ENCODE peak calls at places on chromosomes 11 and 22, in nine cellular contexts. U, R, M, P, I, K, F, X and E are unnamed samples.

GRCh38 chr11:76075699-76076098 is 130.6 kb downstream of the WNT11 start:
- DNase-seq in U (no peak), R (no peak), M (no peak), P (no peak), I (no peak), K (no peak), F (no peak), X (no peak), E (no peak)

GRCh38 chr22:45925811-45926351 is 51.1 kb downstream of the WNT7B start:
- DNase-seq in U (no peak), R (no peak), M (no peak), P (no peak), I (no peak), K (no peak), F (peak; percentile 63), X (no peak), E (no peak)

GRCh38 chr11:18321991-18322711 is at the start of the genes GTF2H1 and HPS5:
- DNase-seq in U (peak; percentile 97), R (peak; percentile 98), M (peak; percentile 96), P (peak; percentile 99), I (peak; percentile 98), K (peak; percentile 96), F (peak; percentile 95), X (peak; percentile 93), E (peak; percentile 93)

GRCh38 chr11:75593337-75593915 is 31.4 kb downstream of the SERPINH1 start:
- DNase-seq in U (no peak), R (no peak), M (no peak), P (no peak), I (no peak), K (no peak), F (no peak), X (no peak), E (no peak)

GRCh38 chr22:28822930-28823481 is 22.6 kb upstream of the XBP1 start:
- DNase-seq in U (no peak), R (no peak), M (no peak), P (no peak), I (no peak), K (no peak), F (no peak), X (no peak), E (no peak)

GRCh38 chr11:82701847-82702520 is 31.7 kb downstream of the FAM181B start:
- DNase-seq in U (peak; percentile 33), R (peak; percentile 67), M (peak; percentile 29), P (no peak), I (no peak), K (no peak), F (no peak), X (no peak), E (no peak)

GRCh38 chr11:85826096-85826855 is 15.3 kb upstream of the SYTL2 start:
- DNase-seq in U (no peak), R (peak; percentile 54), M (peak; percentile 31), P (no peak), I (no peak), K (no peak), F (no peak), X (no peak), E (no peak)

GRCh38 chr11:121672630-121673487 is 220.1 kb upstream of the SORL1-AS1 start:
- DNase-seq in U (no peak), R (peak; percentile 24), M (no peak), P (no peak), I (no peak), K (no peak), F (no peak), X (peak; percentile 30), E (no peak)

GRCh38 chr22:17767236-17768065 is 6.8 kb downstream of the BID start:
- DNase-seq in U (no peak), R (no peak), M (peak; percentile 67), P (no peak), I (peak; percentile 57), K (no peak), F (no peak), X (no peak), E (no peak)

GRCh38 chr11:115941481-115941993 is 437.3 kb upstream of the CADM1 start:
- DNase-seq in U (no peak), R (peak; percentile 27), M (no peak), P (no peak), I (no peak), K (peak; percentile 89), F (no peak), X (peak; percentile 23), E (no peak)

DNA sequence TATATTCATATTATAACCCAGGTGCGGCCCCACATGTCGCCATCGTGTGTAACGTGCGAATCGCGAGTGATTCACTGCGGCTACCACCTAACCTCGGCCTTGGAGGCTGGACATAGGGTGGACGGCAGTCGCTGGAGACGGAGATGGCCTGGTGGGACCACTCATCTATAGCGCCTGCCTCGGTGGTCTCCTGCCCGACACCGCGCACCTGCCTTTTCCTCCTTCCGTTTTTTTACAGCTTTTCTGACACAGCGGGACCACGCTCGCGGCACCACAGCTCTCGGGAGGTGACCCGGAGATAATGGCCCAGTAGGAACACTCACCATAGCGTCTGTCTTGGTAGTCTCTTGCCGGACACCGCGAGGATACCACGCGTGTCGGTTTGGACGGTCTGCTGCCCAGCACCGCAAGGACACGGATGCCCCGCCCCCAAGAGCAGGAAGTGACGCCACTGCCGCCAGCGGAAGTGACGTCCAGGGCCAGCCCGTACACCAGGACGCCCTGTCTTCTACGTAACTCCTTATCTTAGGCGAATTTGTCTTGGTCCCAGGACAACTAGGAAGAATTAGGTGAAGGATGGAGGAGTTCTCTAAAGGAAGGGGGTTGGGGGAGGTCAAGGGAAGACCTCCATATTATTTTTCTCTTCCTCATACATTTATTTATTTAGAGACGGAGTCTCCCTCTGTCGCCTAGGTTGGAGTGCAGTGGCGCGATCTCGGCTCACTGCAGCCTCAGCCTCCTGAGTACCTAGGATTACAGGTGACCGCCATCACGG is 6.4 kb downstream of the SNU13 start:
- DNase-seq in U (no peak), R (peak; percentile 93), M (peak; percentile 86), P (peak; percentile 97), I (peak; percentile 89), K (peak; percentile 52), F (peak; percentile 85), X (peak; percentile 85), E (peak; percentile 87)
- TF ChIP-seq CTCF in U (no peak), R (no peak), M (no peak), P (no peak), I (no peak), K (no peak), F (no peak), X (no peak), E (no peak)

GRCh38 chr11:117096140-117096972 is 1.9 kb downstream of the SIK3 start:
- DNase-seq in U (no peak), R (peak; percentile 59), M (peak; percentile 75), P (peak; percentile 84), I (peak; percentile 71), K (no peak), F (no peak), X (no peak), E (peak; percentile 37)
- TF ChIP-seq CTCF in U (no peak), R (no peak), M (peak; percentile 23), P (no peak), I (no peak), K (no peak), F (no peak), X (no peak), E (no peak)

GRCh38 chr11:112837162-112837826 is 123.9 kb upstream of the NCAM1 start:
- DNase-seq in U (no peak), R (peak; percentile 43), M (no peak), P (no peak), I (no peak), K (no peak), F (no peak), X (no peak), E (no peak)
- TF ChIP-seq CTCF in U (no peak), R (no peak), M (no peak), P (no peak), I (peak; percentile 21), K (no peak), F (peak; percentile 24), X (no peak), E (no peak)

GRCh38 chr11:59106363-59107336 is at the start of gene FAM111B:
- DNase-seq in U (peak; percentile 85), R (peak; percentile 91), M (peak; percentile 83), P (peak; percentile 96), I (peak; percentile 88), K (peak; percentile 60), F (peak; percentile 90), X (peak; percentile 58), E (peak; percentile 43)

GRCh38 chr11:59097113-59097708 is 9.8 kb upstream of the FAM111B start:
- DNase-seq in U (peak; percentile 7), R (peak; percentile 62), M (no peak), P (no peak), I (peak; percentile 29), K (peak; percentile 46), F (peak; percentile 16), X (no peak), E (no peak)

GRCh38 chr11:59102259-59102765 is 4.7 kb upstream of the FAM111B start:
- DNase-seq in U (no peak), R (peak; percentile 75), M (peak; percentile 74), P (peak; percentile 88), I (peak; percentile 88), K (no peak), F (peak; percentile 11), X (no peak), E (peak; percentile 82)
- TF ChIP-seq CTCF in U (peak; percentile 9), R (peak; percentile 17), M (peak; percentile 72), P (no peak), I (peak; percentile 64), K (peak; percentile 41), F (no peak), X (peak; percentile 33), E (no peak)

DNA sequence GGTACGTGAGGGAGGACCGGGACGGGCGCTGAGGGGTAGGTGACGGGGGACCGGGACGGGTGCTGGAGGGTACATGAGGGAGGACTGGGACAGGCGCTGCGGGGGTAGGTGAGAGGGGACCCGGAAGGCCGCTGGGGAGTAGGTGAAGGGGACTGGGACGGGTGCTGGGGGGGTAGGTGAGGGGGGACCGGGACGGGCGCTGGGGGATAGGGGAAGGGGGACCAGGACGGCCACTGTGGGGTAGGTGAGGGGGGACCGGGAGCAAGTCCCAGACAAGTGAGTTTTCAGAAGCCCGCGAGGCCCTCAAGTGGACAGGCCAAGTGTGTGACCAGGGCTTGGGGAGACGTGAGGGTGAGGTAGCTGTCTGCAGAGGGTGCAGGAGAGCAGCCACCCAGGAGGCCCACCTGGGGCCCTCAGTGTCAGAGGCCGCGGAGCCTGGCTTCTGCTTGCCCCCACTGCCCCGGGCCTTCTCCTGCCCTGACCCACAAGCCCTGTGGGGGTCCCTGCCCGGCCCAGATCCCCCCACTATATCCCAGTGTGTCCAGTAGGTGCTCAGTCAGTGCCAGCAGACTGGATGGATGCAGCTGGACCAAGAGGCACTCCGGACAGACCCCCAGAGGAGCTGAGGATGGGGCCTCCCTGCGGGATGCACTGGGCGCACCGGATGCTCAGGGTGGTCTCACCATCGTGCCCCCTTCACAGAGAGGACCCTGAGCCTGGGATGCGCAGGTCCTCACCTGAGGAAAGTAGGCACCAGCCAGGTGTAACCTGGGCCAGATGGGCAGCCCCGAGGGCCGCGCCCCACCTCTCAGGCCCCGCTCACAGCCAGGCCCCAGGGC is 44.2 kb upstream of the TH start:
- DNase-seq in U (no peak), R (no peak), M (peak; percentile 13), P (peak; percentile 74), I (no peak), K (no peak), F (no peak), X (no peak), E (no peak)
- TF ChIP-seq CTCF in U (no peak), R (no peak), M (no peak), P (no peak), I (no peak), K (no peak), F (no peak), X (no peak), E (no peak)

GRCh38 chr11:7536102-7536501 is 22.3 kb downstream of the PPFIBP2 start:
- DNase-seq in U (no peak), R (no peak), M (no peak), P (peak; percentile 46), I (no peak), K (no peak), F (no peak), X (no peak), E (no peak)
- TF ChIP-seq CTCF in U (peak; percentile 4), R (no peak), M (no peak), P (no peak), I (peak; percentile 22), K (no peak), F (no peak), X (peak; percentile 42), E (no peak)